ENCODE peak calls at places on chromosomes 13 and 19, in ten cellular contexts. One of them, this sample, is unnamed.

GRCh38 chr13:24459234-24459633 is 53.3 kb downstream of the PARP4 start:
- DNase-seq in cardiac muscle cell: peak; percentile 87
- DNase-seq in C1 segment of cervical spinal cord: no peak
- DNase-seq in stimulated activated CD4-positive, alpha-beta T cell treated with anti-CD3 and anti-CD28 coated beads, TNF-alpha, amount 100 ng/mL, for 48 hours: no peak
- DNase-seq in T-helper 1 cell: no peak
- DNase-seq in glutamatergic neuron: no peak
- DNase-seq in amygdala: no peak
- DNase-seq in substantia nigra: no peak
- DNase-seq in AG04450: peak; percentile 75
- DNase-seq in Calu3: no peak
- DNase-seq in this sample: no peak

GRCh38 chr19:55372316-55373081 is 2.2 kb upstream of the IL11 start:
- DNase-seq in C1 segment of cervical spinal cord: no peak
- DNase-seq in AG04450: no peak
- DNase-seq in Calu3: peak; percentile 50
- DNase-seq in amygdala: no peak
- DNase-seq in substantia nigra: no peak
- DNase-seq in glutamatergic neuron: peak; percentile 54
- DNase-seq in T-helper 1 cell: no peak
- DNase-seq in stimulated activated CD4-positive, alpha-beta T cell treated with anti-CD3 and anti-CD28 coated beads, TNF-alpha, amount 100 ng/mL, for 48 hours: no peak
- DNase-seq in cardiac muscle cell: peak; percentile 36
- DNase-seq in this sample: no peak

GRCh38 chr19:42158926-42159325 is 26.7 kb upstream of the POU2F2 start:
- DNase-seq in cardiac muscle cell: peak; percentile 43
- DNase-seq in Calu3: no peak
- DNase-seq in stimulated activated CD4-positive, alpha-beta T cell treated with anti-CD3 and anti-CD28 coated beads, TNF-alpha, amount 100 ng/mL, for 48 hours: no peak
- DNase-seq in substantia nigra: no peak
- DNase-seq in T-helper 1 cell: no peak
- DNase-seq in AG04450: no peak
- DNase-seq in glutamatergic neuron: no peak
- DNase-seq in amygdala: no peak
- DNase-seq in C1 segment of cervical spinal cord: no peak
- DNase-seq in this sample: no peak

GRCh38 chr13:33487575-33488243 is 202.2 kb upstream of the STARD13 start:
- DNase-seq in glutamatergic neuron: no peak
- DNase-seq in T-helper 1 cell: no peak
- DNase-seq in cardiac muscle cell: peak; percentile 68
- DNase-seq in stimulated activated CD4-positive, alpha-beta T cell treated with anti-CD3 and anti-CD28 coated beads, TNF-alpha, amount 100 ng/mL, for 48 hours: no peak
- DNase-seq in AG04450: no peak
- DNase-seq in amygdala: no peak
- DNase-seq in Calu3: peak; percentile 8
- DNase-seq in C1 segment of cervical spinal cord: peak; percentile 23
- DNase-seq in substantia nigra: no peak
- DNase-seq in this sample: peak; percentile 54

GRCh38 chr19:19618384-19619051 is at the start of gene PBX4:
- DNase-seq in substantia nigra: peak; percentile 82
- DNase-seq in T-helper 1 cell: peak; percentile 100
- DNase-seq in stimulated activated CD4-positive, alpha-beta T cell treated with anti-CD3 and anti-CD28 coated beads, TNF-alpha, amount 100 ng/mL, for 48 hours: peak; percentile 99
- DNase-seq in C1 segment of cervical spinal cord: peak; percentile 83
- DNase-seq in AG04450: peak; percentile 48
- DNase-seq in Calu3: peak; percentile 94
- DNase-seq in amygdala: peak; percentile 86
- DNase-seq in cardiac muscle cell: peak; percentile 94
- DNase-seq in glutamatergic neuron: peak; percentile 99
- DNase-seq in this sample: peak; percentile 85

GRCh38 chr13:112752711-112753541 is 63.1 kb downstream of the ATP11A start:
- DNase-seq in Calu3: no peak
- DNase-seq in substantia nigra: peak; percentile 59
- DNase-seq in AG04450: no peak
- DNase-seq in T-helper 1 cell: no peak
- DNase-seq in amygdala: no peak
- DNase-seq in glutamatergic neuron: no peak
- DNase-seq in cardiac muscle cell: no peak
- DNase-seq in stimulated activated CD4-positive, alpha-beta T cell treated with anti-CD3 and anti-CD28 coated beads, TNF-alpha, amount 100 ng/mL, for 48 hours: no peak
- DNase-seq in C1 segment of cervical spinal cord: no peak
- DNase-seq in this sample: no peak

GRCh38 chr19:45161715-45162463 is 1.1 kb upstream of the NKPD1 start:
- DNase-seq in substantia nigra: peak; percentile 12
- DNase-seq in glutamatergic neuron: peak; percentile 82
- DNase-seq in stimulated activated CD4-positive, alpha-beta T cell treated with anti-CD3 and anti-CD28 coated beads, TNF-alpha, amount 100 ng/mL, for 48 hours: no peak
- DNase-seq in cardiac muscle cell: peak; percentile 56
- DNase-seq in AG04450: no peak
- DNase-seq in T-helper 1 cell: no peak
- DNase-seq in Calu3: peak; percentile 73
- DNase-seq in amygdala: no peak
- DNase-seq in C1 segment of cervical spinal cord: no peak
- DNase-seq in this sample: no peak

GRCh38 chr19:47651691-47652090 is 42.8 kb downstream of the BICRA start:
- DNase-seq in glutamatergic neuron: no peak
- DNase-seq in Calu3: no peak
- DNase-seq in T-helper 1 cell: no peak
- DNase-seq in stimulated activated CD4-positive, alpha-beta T cell treated with anti-CD3 and anti-CD28 coated beads, TNF-alpha, amount 100 ng/mL, for 48 hours: no peak
- DNase-seq in C1 segment of cervical spinal cord: no peak
- DNase-seq in substantia nigra: no peak
- DNase-seq in amygdala: no peak
- DNase-seq in cardiac muscle cell: no peak
- DNase-seq in AG04450: no peak
- DNase-seq in this sample: no peak

GRCh38 chr13:45861352-45861751 is 9.8 kb upstream of the SIAH3 start:
- DNase-seq in amygdala: no peak
- DNase-seq in stimulated activated CD4-positive, alpha-beta T cell treated with anti-CD3 and anti-CD28 coated beads, TNF-alpha, amount 100 ng/mL, for 48 hours: no peak
- DNase-seq in T-helper 1 cell: no peak
- DNase-seq in Calu3: no peak
- DNase-seq in substantia nigra: no peak
- DNase-seq in AG04450: no peak
- DNase-seq in glutamatergic neuron: no peak
- DNase-seq in C1 segment of cervical spinal cord: no peak
- DNase-seq in cardiac muscle cell: no peak
- DNase-seq in this sample: no peak

GRCh38 chr13:38888309-38888708 is 102.3 kb downstream of the STOML3 start:
- DNase-seq in C1 segment of cervical spinal cord: no peak
- DNase-seq in stimulated activated CD4-positive, alpha-beta T cell treated with anti-CD3 and anti-CD28 coated beads, TNF-alpha, amount 100 ng/mL, for 48 hours: no peak
- DNase-seq in cardiac muscle cell: peak; percentile 7
- DNase-seq in substantia nigra: no peak
- DNase-seq in AG04450: no peak
- DNase-seq in amygdala: no peak
- DNase-seq in glutamatergic neuron: no peak
- DNase-seq in T-helper 1 cell: no peak
- DNase-seq in Calu3: no peak
- DNase-seq in this sample: no peak

GRCh38 chr19:51687791-51688664 is 5.1 kb upstream of the SPACA6 start:
- DNase-seq in cardiac muscle cell: peak; percentile 71
- DNase-seq in glutamatergic neuron: peak; percentile 74
- DNase-seq in C1 segment of cervical spinal cord: peak; percentile 67
- DNase-seq in stimulated activated CD4-positive, alpha-beta T cell treated with anti-CD3 and anti-CD28 coated beads, TNF-alpha, amount 100 ng/mL, for 48 hours: no peak
- DNase-seq in substantia nigra: peak; percentile 49
- DNase-seq in amygdala: peak; percentile 38
- DNase-seq in T-helper 1 cell: no peak
- DNase-seq in AG04450: no peak
- DNase-seq in Calu3: peak; percentile 54
- DNase-seq in this sample: peak; percentile 53

GRCh38 chr19:3816566-3817218 is 30.5 kb upstream of the MATK start:
- DNase-seq in substantia nigra: no peak
- DNase-seq in C1 segment of cervical spinal cord: no peak
- DNase-seq in Calu3: no peak
- DNase-seq in T-helper 1 cell: no peak
- DNase-seq in stimulated activated CD4-positive, alpha-beta T cell treated with anti-CD3 and anti-CD28 coated beads, TNF-alpha, amount 100 ng/mL, for 48 hours: no peak
- DNase-seq in cardiac muscle cell: no peak
- DNase-seq in amygdala: no peak
- DNase-seq in AG04450: no peak
- DNase-seq in glutamatergic neuron: no peak
- DNase-seq in this sample: no peak

GRCh38 chr13:52405767-52406494 is at the start of gene THSD1:
- DNase-seq in T-helper 1 cell: no peak
- DNase-seq in Calu3: peak; percentile 34
- DNase-seq in C1 segment of cervical spinal cord: no peak
- DNase-seq in glutamatergic neuron: peak; percentile 53
- DNase-seq in cardiac muscle cell: peak; percentile 52
- DNase-seq in AG04450: no peak
- DNase-seq in substantia nigra: peak; percentile 12
- DNase-seq in stimulated activated CD4-positive, alpha-beta T cell treated with anti-CD3 and anti-CD28 coated beads, TNF-alpha, amount 100 ng/mL, for 48 hours: peak; percentile 8
- DNase-seq in amygdala: no peak
- DNase-seq in this sample: no peak

GRCh38 chr13:33323766-33324525 is 38.4 kb upstream of the STARD13 start:
- DNase-seq in stimulated activated CD4-positive, alpha-beta T cell treated with anti-CD3 and anti-CD28 coated beads, TNF-alpha, amount 100 ng/mL, for 48 hours: no peak
- DNase-seq in C1 segment of cervical spinal cord: no peak
- DNase-seq in AG04450: no peak
- DNase-seq in T-helper 1 cell: no peak
- DNase-seq in cardiac muscle cell: peak; percentile 46
- DNase-seq in amygdala: no peak
- DNase-seq in Calu3: no peak
- DNase-seq in glutamatergic neuron: no peak
- DNase-seq in substantia nigra: no peak
- DNase-seq in this sample: no peak

GRCh38 chr19:3680939-3681338 is 19.3 kb downstream of the PIP5K1C start:
- DNase-seq in C1 segment of cervical spinal cord: no peak
- DNase-seq in Calu3: no peak
- DNase-seq in cardiac muscle cell: no peak
- DNase-seq in T-helper 1 cell: no peak
- DNase-seq in AG04450: no peak
- DNase-seq in amygdala: no peak
- DNase-seq in substantia nigra: no peak
- DNase-seq in glutamatergic neuron: no peak
- DNase-seq in stimulated activated CD4-positive, alpha-beta T cell treated with anti-CD3 and anti-CD28 coated beads, TNF-alpha, amount 100 ng/mL, for 48 hours: no peak
- DNase-seq in this sample: no peak

GRCh38 chr13:110536006-110536693 is 25.4 kb downstream of the RAB20 start:
- DNase-seq in amygdala: peak; percentile 29
- DNase-seq in C1 segment of cervical spinal cord: peak; percentile 31
- DNase-seq in Calu3: no peak
- DNase-seq in cardiac muscle cell: no peak
- DNase-seq in stimulated activated CD4-positive, alpha-beta T cell treated with anti-CD3 and anti-CD28 coated beads, TNF-alpha, amount 100 ng/mL, for 48 hours: no peak
- DNase-seq in T-helper 1 cell: no peak
- DNase-seq in glutamatergic neuron: peak; percentile 4
- DNase-seq in substantia nigra: peak; percentile 23
- DNase-seq in AG04450: no peak
- DNase-seq in this sample: no peak

GRCh38 chr19:33064778-33065550 is at the start of gene RHPN2:
- DNase-seq in amygdala: no peak
- DNase-seq in substantia nigra: peak; percentile 13
- DNase-seq in C1 segment of cervical spinal cord: no peak
- DNase-seq in glutamatergic neuron: peak; percentile 68
- DNase-seq in T-helper 1 cell: no peak
- DNase-seq in stimulated activated CD4-positive, alpha-beta T cell treated with anti-CD3 and anti-CD28 coated beads, TNF-alpha, amount 100 ng/mL, for 48 hours: peak; percentile 43
- DNase-seq in Calu3: peak; percentile 80
- DNase-seq in cardiac muscle cell: peak; percentile 82
- DNase-seq in AG04450: no peak
- DNase-seq in this sample: peak; percentile 41

GRCh38 chr19:24073807-24074206 is 13.2 kb upstream of the ZNF254 start:
- DNase-seq in Calu3: peak; percentile 21
- DNase-seq in cardiac muscle cell: no peak
- DNase-seq in T-helper 1 cell: no peak
- DNase-seq in substantia nigra: no peak
- DNase-seq in stimulated activated CD4-positive, alpha-beta T cell treated with anti-CD3 and anti-CD28 coated beads, TNF-alpha, amount 100 ng/mL, for 48 hours: no peak
- DNase-seq in AG04450: no peak
- DNase-seq in amygdala: no peak
- DNase-seq in glutamatergic neuron: no peak
- DNase-seq in C1 segment of cervical spinal cord: no peak
- DNase-seq in this sample: no peak

GRCh38 chr19:34345934-34346333 is 19.1 kb upstream of the GPI start:
- DNase-seq in AG04450: no peak
- DNase-seq in amygdala: peak; percentile 43
- DNase-seq in Calu3: peak; percentile 83
- DNase-seq in T-helper 1 cell: peak; percentile 47
- DNase-seq in glutamatergic neuron: peak; percentile 93
- DNase-seq in cardiac muscle cell: peak; percentile 74
- DNase-seq in stimulated activated CD4-positive, alpha-beta T cell treated with anti-CD3 and anti-CD28 coated beads, TNF-alpha, amount 100 ng/mL, for 48 hours: peak; percentile 65
- DNase-seq in substantia nigra: peak; percentile 82
- DNase-seq in C1 segment of cervical spinal cord: peak; percentile 59
- DNase-seq in this sample: peak; percentile 84

GRCh38 chr19:35963514-35963913 is 27.3 kb downstream of the LRFN3 start:
- DNase-seq in glutamatergic neuron: no peak
- DNase-seq in AG04450: peak; percentile 21
- DNase-seq in stimulated activated CD4-positive, alpha-beta T cell treated with anti-CD3 and anti-CD28 coated beads, TNF-alpha, amount 100 ng/mL, for 48 hours: peak; percentile 39
- DNase-seq in substantia nigra: peak; percentile 8
- DNase-seq in Calu3: peak; percentile 59
- DNase-seq in T-helper 1 cell: no peak
- DNase-seq in cardiac muscle cell: peak; percentile 73
- DNase-seq in amygdala: no peak
- DNase-seq in C1 segment of cervical spinal cord: no peak
- DNase-seq in this sample: peak; percentile 3

GRCh38 chr13:114130708-114131580 is 1.5 kb downstream of the RASA3 start:
- DNase-seq in glutamatergic neuron: peak; percentile 59
- DNase-seq in C1 segment of cervical spinal cord: peak; percentile 58
- DNase-seq in stimulated activated CD4-positive, alpha-beta T cell treated with anti-CD3 and anti-CD28 coated beads, TNF-alpha, amount 100 ng/mL, for 48 hours: peak; percentile 38
- DNase-seq in amygdala: no peak
- DNase-seq in AG04450: peak; percentile 59
- DNase-seq in substantia nigra: peak; percentile 45
- DNase-seq in T-helper 1 cell: peak; percentile 40
- DNase-seq in Calu3: no peak
- DNase-seq in cardiac muscle cell: peak; percentile 78
- DNase-seq in this sample: peak; percentile 50

GRCh38 chr13:60431108-60431700 is 34.2 kb downstream of the TDRD3 start:
- DNase-seq in stimulated activated CD4-positive, alpha-beta T cell treated with anti-CD3 and anti-CD28 coated beads, TNF-alpha, amount 100 ng/mL, for 48 hours: no peak
- DNase-seq in C1 segment of cervical spinal cord: no peak
- DNase-seq in glutamatergic neuron: no peak
- DNase-seq in substantia nigra: no peak
- DNase-seq in cardiac muscle cell: peak; percentile 78
- DNase-seq in Calu3: peak; percentile 0
- DNase-seq in AG04450: peak; percentile 21
- DNase-seq in T-helper 1 cell: no peak
- DNase-seq in amygdala: no peak
- DNase-seq in this sample: peak; percentile 76

GRCh38 chr19:48760514-48761221 is 5.3 kb downstream of the FGF21 start:
- DNase-seq in substantia nigra: no peak
- DNase-seq in C1 segment of cervical spinal cord: no peak
- DNase-seq in Calu3: peak; percentile 40
- DNase-seq in T-helper 1 cell: no peak
- DNase-seq in amygdala: no peak
- DNase-seq in stimulated activated CD4-positive, alpha-beta T cell treated with anti-CD3 and anti-CD28 coated beads, TNF-alpha, amount 100 ng/mL, for 48 hours: no peak
- DNase-seq in cardiac muscle cell: no peak
- DNase-seq in glutamatergic neuron: no peak
- DNase-seq in AG04450: no peak
- DNase-seq in this sample: no peak

GRCh38 chr13:41085961-41086360 is 24.7 kb downstream of the WBP4 start:
- DNase-seq in C1 segment of cervical spinal cord: no peak
- DNase-seq in substantia nigra: no peak
- DNase-seq in glutamatergic neuron: no peak
- DNase-seq in stimulated activated CD4-positive, alpha-beta T cell treated with anti-CD3 and anti-CD28 coated beads, TNF-alpha, amount 100 ng/mL, for 48 hours: no peak
- DNase-seq in Calu3: no peak
- DNase-seq in amygdala: no peak
- DNase-seq in AG04450: no peak
- DNase-seq in cardiac muscle cell: peak; percentile 15
- DNase-seq in T-helper 1 cell: no peak
- DNase-seq in this sample: no peak

GRCh38 chr13:29434217-29434940 is 161.1 kb downstream of the SLC7A1 start:
- DNase-seq in stimulated activated CD4-positive, alpha-beta T cell treated with anti-CD3 and anti-CD28 coated beads, TNF-alpha, amount 100 ng/mL, for 48 hours: no peak
- DNase-seq in C1 segment of cervical spinal cord: no peak
- DNase-seq in Calu3: no peak
- DNase-seq in amygdala: no peak
- DNase-seq in glutamatergic neuron: no peak
- DNase-seq in substantia nigra: no peak
- DNase-seq in AG04450: no peak
- DNase-seq in T-helper 1 cell: no peak
- DNase-seq in cardiac muscle cell: no peak
- DNase-seq in this sample: no peak

GRCh38 chr19:21698215-21698614 is 69.2 kb downstream of the ZNF100 start:
- DNase-seq in AG04450: no peak
- DNase-seq in T-helper 1 cell: no peak
- DNase-seq in amygdala: no peak
- DNase-seq in stimulated activated CD4-positive, alpha-beta T cell treated with anti-CD3 and anti-CD28 coated beads, TNF-alpha, amount 100 ng/mL, for 48 hours: no peak
- DNase-seq in Calu3: no peak
- DNase-seq in glutamatergic neuron: no peak
- DNase-seq in C1 segment of cervical spinal cord: no peak
- DNase-seq in cardiac muscle cell: peak; percentile 24
- DNase-seq in substantia nigra: no peak
- DNase-seq in this sample: peak; percentile 30

GRCh38 chr13:111177081-111177711 is 62.1 kb downstream of the ARHGEF7 start:
- DNase-seq in AG04450: no peak
- DNase-seq in glutamatergic neuron: no peak
- DNase-seq in substantia nigra: peak; percentile 73
- DNase-seq in cardiac muscle cell: peak; percentile 84
- DNase-seq in stimulated activated CD4-positive, alpha-beta T cell treated with anti-CD3 and anti-CD28 coated beads, TNF-alpha, amount 100 ng/mL, for 48 hours: no peak
- DNase-seq in amygdala: peak; percentile 48
- DNase-seq in C1 segment of cervical spinal cord: peak; percentile 44
- DNase-seq in Calu3: no peak
- DNase-seq in T-helper 1 cell: peak; percentile 45
- DNase-seq in this sample: peak; percentile 73

GRCh38 chr13:50924025-50924424 is 14.4 kb downstream of the RNASEH2B start:
- DNase-seq in substantia nigra: no peak
- DNase-seq in glutamatergic neuron: no peak
- DNase-seq in AG04450: no peak
- DNase-seq in stimulated activated CD4-positive, alpha-beta T cell treated with anti-CD3 and anti-CD28 coated beads, TNF-alpha, amount 100 ng/mL, for 48 hours: no peak
- DNase-seq in T-helper 1 cell: no peak
- DNase-seq in Calu3: no peak
- DNase-seq in C1 segment of cervical spinal cord: no peak
- DNase-seq in cardiac muscle cell: no peak
- DNase-seq in amygdala: no peak
- DNase-seq in this sample: no peak

This sample was measured in midbrain.